ENCODE peak calls at places on chromosome 1, in nine cellular contexts. A is GM23338, V is bronchial epithelial cell, S is MM.1S, M is chondrocyte, H is AG10803, E is body of pancreas, R is HFF-Myc, B is heart right ventricle. Y is an unnamed sample.
A peak's percentile ranks its signal among the peaks of the same experiment; 100 is the strongest.

GRCh38 chr1:3604468-3604974 is 6.8 kb downstream of the MEGF6 start:
- DNase-seq in A (no peak), V (peak; percentile 23), S (no peak), M (no peak), H (no peak), E (no peak), R (no peak), B (no peak), Y (no peak)

GRCh38 chr1:51671527-51672325 is 54.8 kb downstream of the OSBPL9 start:
- DNase-seq in A (no peak), V (no peak), S (no peak), M (no peak), H (no peak), E (no peak), R (peak; percentile 58), B (no peak), Y (no peak)

GRCh38 chr1:53896673-53897229 is 2.8 kb downstream of the DIO1 start:
- DNase-seq in A (no peak), V (peak; percentile 49), S (no peak), M (no peak), H (peak; percentile 96), E (no peak), R (peak; percentile 88), B (no peak), Y (no peak)

GRCh38 chr1:169119405-169119804 is 12.9 kb downstream of the ATP1B1 start:
- DNase-seq in A (no peak), V (peak; percentile 68), S (no peak), M (no peak), H (peak; percentile 38), E (no peak), R (peak; percentile 85), B (no peak), Y (no peak)

GRCh38 chr1:173864179-173864867 is 3.5 kb downstream of the GAS5 start:
- DNase-seq in A (no peak), V (no peak), S (no peak), M (no peak), H (no peak), E (no peak), R (no peak), B (no peak), Y (no peak)

GRCh38 chr1:224528900-224529299 is 87.2 kb upstream of the CNIH3 start:
- DNase-seq in A (no peak), V (peak; percentile 53), S (no peak), M (no peak), H (peak; percentile 52), E (no peak), R (peak; percentile 84), B (no peak), Y (no peak)

GRCh38 chr1:45687014-45687752 is 798 bp upstream of the TMEM69 start:
- DNase-seq in A (peak; percentile 99), V (peak; percentile 96), S (peak; percentile 99), M (peak; percentile 98), H (peak; percentile 99), E (peak; percentile 97), R (peak; percentile 94), B (peak; percentile 97), Y (peak; percentile 98)

GRCh38 chr1:172180886-172181285 is 239.6 kb upstream of the C1orf105 start:
- DNase-seq in A (peak; percentile 17), V (peak; percentile 30), S (peak; percentile 85), M (no peak), H (peak; percentile 67), E (no peak), R (no peak), B (peak; percentile 43), Y (peak; percentile 59)

GRCh38 chr1:113147826-113148225 is 74.8 kb downstream of the LRIG2 start:
- DNase-seq in A (no peak), V (no peak), S (no peak), M (no peak), H (no peak), E (no peak), R (no peak), B (no peak), Y (no peak)

GRCh38 chr1:105260018-105260417 is 1510.3 kb downstream of the AMY1C start:
- DNase-seq in A (no peak), V (no peak), S (no peak), M (no peak), H (no peak), E (no peak), R (no peak), B (no peak), Y (no peak)

DNA sequence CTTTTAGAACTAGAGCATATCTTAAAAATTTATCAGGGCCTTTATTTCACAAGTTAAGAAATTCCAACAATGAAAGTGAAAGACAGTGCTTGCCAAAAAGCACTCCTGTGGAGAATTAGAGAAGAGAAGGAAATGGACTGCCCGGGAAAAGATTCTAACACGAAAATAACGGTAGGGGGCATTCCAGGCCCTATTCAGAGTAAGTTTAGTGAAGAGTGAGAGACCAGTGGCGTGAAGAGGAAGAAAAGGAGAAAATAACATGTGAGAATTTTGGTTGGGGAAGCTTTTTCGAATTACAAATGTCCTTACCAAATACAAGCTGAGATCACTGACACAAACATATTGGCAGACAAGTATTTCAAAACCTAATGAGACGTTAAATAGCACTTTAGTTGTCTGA is 38.4 kb upstream of the RBM34 start:
- DNase-seq in A (peak; percentile 90), V (peak; percentile 18), S (no peak), M (no peak), H (peak; percentile 55), E (no peak), R (peak; percentile 12), B (no peak), Y (no peak)
- TF ChIP-seq CTCF in A (peak; percentile 58), V (peak; percentile 12), S (no peak), M (peak; percentile 79), H (peak; percentile 53), E (no peak), R (peak; percentile 47), B (no peak), Y (peak; percentile 23)

GRCh38 chr1:231949277-231950122 is 322.9 kb downstream of the DISC1 start:
- DNase-seq in A (peak; percentile 63), V (no peak), S (no peak), M (no peak), H (peak; percentile 54), E (no peak), R (no peak), B (no peak), Y (no peak)
- TF ChIP-seq CTCF in A (peak; percentile 48), V (no peak), S (no peak), M (no peak), H (peak; percentile 7), E (no peak), R (no peak), B (no peak), Y (no peak)

DNA sequence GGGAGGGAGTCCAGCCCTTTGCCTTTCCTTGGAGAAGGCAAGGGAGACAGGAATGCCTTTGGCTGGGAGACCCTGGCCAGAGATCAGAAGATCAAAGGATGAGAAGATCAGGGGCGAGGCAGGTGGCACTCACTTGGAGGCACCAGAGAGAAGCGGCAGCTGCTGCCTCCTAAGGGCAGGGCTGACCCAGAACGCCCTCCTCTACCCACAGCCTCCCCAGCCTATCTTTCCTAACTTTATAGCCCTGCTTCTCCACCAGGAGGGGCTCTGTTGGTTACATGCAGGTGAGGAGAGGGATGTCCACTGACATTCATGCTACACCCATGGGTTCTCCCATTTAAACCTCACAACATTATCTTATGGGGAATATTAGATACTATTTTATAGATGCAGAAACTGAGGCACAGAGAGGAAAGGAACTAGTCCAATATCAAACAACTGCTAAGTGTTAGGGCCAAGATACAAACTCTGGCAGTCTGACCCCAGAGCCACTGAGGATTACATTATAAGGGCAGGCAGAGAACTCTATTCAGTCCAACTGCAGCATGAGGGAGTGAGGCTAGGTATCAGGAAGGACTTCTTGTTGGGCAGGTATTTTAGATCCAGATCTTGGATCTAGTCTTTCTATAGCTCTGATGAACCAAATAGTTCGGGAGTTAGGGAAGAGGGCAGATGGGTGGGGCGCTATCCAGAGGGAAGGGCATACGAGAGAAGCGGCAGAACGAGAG is 19.9 kb downstream of the LGR6 start:
- DNase-seq in A (peak; percentile 89), V (peak; percentile 39), S (no peak), M (no peak), H (no peak), E (no peak), R (no peak), B (no peak), Y (no peak)
- TF ChIP-seq CTCF in A (peak; percentile 90), V (peak; percentile 39), S (peak; percentile 24), M (peak; percentile 68), H (no peak), E (no peak), R (peak; percentile 39), B (no peak), Y (no peak)

GRCh38 chr1:11295905-11296304 is 22.9 kb downstream of the UBIAD1 start:
- DNase-seq in A (no peak), V (no peak), S (no peak), M (no peak), H (no peak), E (no peak), R (no peak), B (no peak), Y (no peak)

GRCh38 chr1:11301593-11301992 is 28.6 kb downstream of the UBIAD1 start:
- DNase-seq in A (no peak), V (no peak), S (no peak), M (no peak), H (no peak), E (no peak), R (no peak), B (no peak), Y (no peak)

GRCh38 chr1:11298390-11299224 is 25.6 kb downstream of the UBIAD1 start:
- DNase-seq in A (no peak), V (no peak), S (no peak), M (no peak), H (no peak), E (no peak), R (no peak), B (no peak), Y (no peak)

GRCh38 chr1:11302366-11302765 is 29.4 kb downstream of the UBIAD1 start:
- DNase-seq in A (no peak), V (no peak), S (no peak), M (no peak), H (no peak), E (no peak), R (no peak), B (no peak), Y (no peak)

DNA sequence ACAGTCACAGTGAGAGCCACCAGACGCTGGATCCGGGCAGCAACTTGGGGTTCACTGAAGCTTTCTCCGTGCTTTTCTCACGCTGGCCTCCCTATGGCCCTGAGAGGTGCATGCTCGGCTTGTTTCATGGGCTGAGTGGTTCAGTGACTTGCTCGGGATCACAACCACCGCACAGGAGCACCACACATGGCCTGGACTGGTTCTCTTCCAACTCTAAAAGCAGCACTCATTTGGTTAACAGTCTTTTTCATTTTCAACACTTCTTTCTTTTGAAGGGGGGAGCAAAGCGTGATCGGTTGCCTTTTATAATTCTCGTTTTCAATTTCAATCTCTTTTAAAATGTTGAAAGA is 26.2 kb downstream of the UBIAD1 start:
- DNase-seq in A (no peak), V (no peak), S (no peak), M (no peak), H (no peak), E (no peak), R (no peak), B (no peak), Y (no peak)
- TF ChIP-seq CTCF in A (no peak), V (no peak), S (no peak), M (no peak), H (no peak), E (no peak), R (no peak), B (no peak), Y (no peak)